ENCODE peak calls at places on chromosomes 12 and 14, in four cellular contexts. Z is GM12891, X is HepG2, L is H1. T is an unnamed sample.

GRCh38 chr12:120826335-120826734 is 77.8 kb downstream of the SPPL3 start:
- DNase-seq in X (no peak), L (no peak), Z (no peak), T (no peak)

GRCh38 chr12:113805201-113805600 is 160.9 kb downstream of the RBM19 start:
- DNase-seq in X (no peak), Z (no peak), L (no peak), T (no peak)

GRCh38 chr14:104665663-104666522 is 23.5 kb upstream of the INF2 start:
- DNase-seq in Z (no peak), X (peak; percentile 96), L (no peak), T (no peak)

GRCh38 chr12:122856999-122857671 is 21.9 kb downstream of the HIP1R start:
- DNase-seq in X (peak; percentile 59), L (no peak), Z (no peak), T (no peak)

GRCh38 chr14:68243441-68244010 is 423.9 kb downstream of the RAD51B start:
- DNase-seq in X (no peak), L (no peak), Z (no peak), T (no peak)

GRCh38 chr12:46942579-46942978 is 116.8 kb upstream of the SLC38A4 start:
- DNase-seq in Z (no peak), L (no peak), X (no peak), T (no peak)

GRCh38 chr12:100767371-100767770 is 27.2 kb upstream of the ANO4 start:
- DNase-seq in Z (no peak), L (no peak), X (no peak), T (no peak)

GRCh38 chr12:121787063-121787774 is 6.3 kb downstream of the RHOF start:
- DNase-seq in Z (no peak), L (no peak), X (no peak), T (no peak)

GRCh38 chr12:2535583-2536187 is 259.1 kb upstream of the FKBP4 start:
- DNase-seq in Z (no peak), L (no peak), X (no peak), T (no peak)

GRCh38 chr12:111775205-111776193 is 8.8 kb downstream of the ALDH2 start:
- DNase-seq in X (peak; percentile 80), L (no peak), Z (peak; percentile 69), T (no peak)

GRCh38 chr14:25371053-25371452 is 321.1 kb upstream of the STXBP6 start:
- DNase-seq in X (no peak), Z (no peak), L (no peak), T (no peak)

GRCh38 chr14:104268295-104268694 is 129.9 kb downstream of the KIF26A start:
- DNase-seq in X (no peak), L (no peak), Z (no peak), T (no peak)

GRCh38 chr14:101284711-101285110 is 276.6 kb upstream of the DIO3 start:
- DNase-seq in X (no peak), L (no peak), Z (no peak), T (no peak)

GRCh38 chr12:89160716-89161123 is 191.6 kb downstream of the DUSP6 start:
- DNase-seq in L (no peak), Z (no peak), X (no peak), T (no peak)

GRCh38 chr12:53868516-53868986 is 70.1 kb upstream of the HOXC13 start:
- DNase-seq in X (no peak), Z (no peak), L (no peak), T (no peak)

GRCh38 chr12:212383-212798 is 1.6 kb downstream of the SLC6A12 start:
- DNase-seq in X (no peak), Z (no peak), L (no peak), T (no peak)

GRCh38 chr12:68491204-68491960 is 119.3 kb upstream of the RAP1B start:
- DNase-seq in L (no peak), X (no peak), Z (no peak), T (no peak)

GRCh38 chr12:65648461-65648860 is 175.8 kb upstream of the HMGA2 start:
- DNase-seq in X (no peak), Z (no peak), L (no peak), T (no peak)

GRCh38 chr12:72296389-72296788 is 24.2 kb downstream of the TRHDE start:
- DNase-seq in X (no peak), Z (no peak), L (no peak), T (no peak)

GRCh38 chr14:103008768-103009342 is 48.5 kb downstream of the CDC42BPB start:
- DNase-seq in L (no peak), X (no peak), Z (no peak), T (no peak)

GRCh38 chr14:34398024-34398423 is 64.0 kb downstream of the SPTSSA start:
- DNase-seq in X (no peak), Z (no peak), L (no peak), T (no peak)

DNA sequence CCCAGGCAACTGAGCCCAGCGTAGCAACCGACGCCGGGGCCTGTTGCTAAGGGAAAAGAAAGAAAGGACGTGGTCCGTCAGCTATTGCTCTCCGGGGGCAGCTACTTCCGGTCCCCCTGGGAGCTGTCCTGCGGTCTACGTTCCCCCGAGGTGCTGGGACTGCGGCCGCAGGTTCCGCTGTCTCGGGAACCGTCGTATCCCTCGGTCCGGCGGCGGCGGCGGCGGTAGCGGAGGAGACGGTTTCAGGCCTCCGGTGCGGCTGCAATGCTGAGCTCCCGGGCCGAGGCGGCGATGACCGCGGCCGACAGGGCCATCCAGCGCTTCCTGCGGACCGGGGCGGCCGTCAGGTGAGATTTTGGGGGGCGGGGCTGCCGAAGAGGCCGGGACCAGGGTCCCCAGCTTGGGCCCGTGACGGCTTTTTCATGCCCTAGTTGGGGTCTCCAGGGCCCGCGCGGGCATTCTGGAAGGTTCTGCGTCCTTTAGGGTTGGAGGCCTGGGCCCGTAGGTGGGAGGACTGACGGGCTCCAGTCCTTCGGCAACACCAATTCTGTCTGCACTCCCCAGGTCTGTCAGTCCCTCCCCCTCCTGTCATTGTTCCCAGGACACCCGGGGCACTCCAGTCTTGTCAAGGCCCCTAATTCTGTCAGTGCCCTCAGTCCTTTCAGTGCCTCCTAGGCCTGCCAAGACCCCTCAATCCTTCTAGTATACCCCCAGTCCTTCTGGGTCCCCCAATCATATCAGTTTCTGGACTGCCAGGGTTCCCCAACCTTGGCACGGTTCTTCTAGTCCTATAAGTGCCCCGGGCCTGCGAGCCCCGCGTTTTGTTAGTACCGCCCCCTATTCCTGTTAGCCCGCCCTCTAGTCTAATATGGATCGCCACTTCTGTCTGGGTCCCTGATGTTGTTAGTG is at the start of gene USP30:
- DNase-seq in L (peak; percentile 91), X (peak; percentile 65), Z (peak; percentile 81), T (peak; percentile 84)
- TF ChIP-seq POLR2A in L (no peak), X (no peak), Z (no peak), T (peak; percentile 36)

GRCh38 chr12:90575995-90576394 is 379.0 kb downstream of the CCER1 start:
- DNase-seq in X (no peak), Z (no peak), L (no peak), T (no peak)
- TF ChIP-seq TAF1 in X (no peak), Z (no peak), L (no peak), T (no peak)

GRCh38 chr12:55745361-55746146 is 2.6 kb downstream of the GDF11 start:
- DNase-seq in L (peak; percentile 77), Z (no peak), X (peak; percentile 36), T (no peak)

GRCh38 chr12:55743967-55744931 is 1.3 kb downstream of the GDF11 start:
- DNase-seq in Z (no peak), X (no peak), L (peak; percentile 58), T (no peak)

GRCh38 chr12:55741978-55742377 is 944 bp upstream of the GDF11 start:
- DNase-seq in Z (no peak), X (no peak), L (no peak), T (no peak)

GRCh38 chr12:55742719-55743130 is at the start of gene GDF11:
- DNase-seq in Z (no peak), L (peak; percentile 82), X (peak; percentile 39), T (peak; percentile 55)

DNA sequence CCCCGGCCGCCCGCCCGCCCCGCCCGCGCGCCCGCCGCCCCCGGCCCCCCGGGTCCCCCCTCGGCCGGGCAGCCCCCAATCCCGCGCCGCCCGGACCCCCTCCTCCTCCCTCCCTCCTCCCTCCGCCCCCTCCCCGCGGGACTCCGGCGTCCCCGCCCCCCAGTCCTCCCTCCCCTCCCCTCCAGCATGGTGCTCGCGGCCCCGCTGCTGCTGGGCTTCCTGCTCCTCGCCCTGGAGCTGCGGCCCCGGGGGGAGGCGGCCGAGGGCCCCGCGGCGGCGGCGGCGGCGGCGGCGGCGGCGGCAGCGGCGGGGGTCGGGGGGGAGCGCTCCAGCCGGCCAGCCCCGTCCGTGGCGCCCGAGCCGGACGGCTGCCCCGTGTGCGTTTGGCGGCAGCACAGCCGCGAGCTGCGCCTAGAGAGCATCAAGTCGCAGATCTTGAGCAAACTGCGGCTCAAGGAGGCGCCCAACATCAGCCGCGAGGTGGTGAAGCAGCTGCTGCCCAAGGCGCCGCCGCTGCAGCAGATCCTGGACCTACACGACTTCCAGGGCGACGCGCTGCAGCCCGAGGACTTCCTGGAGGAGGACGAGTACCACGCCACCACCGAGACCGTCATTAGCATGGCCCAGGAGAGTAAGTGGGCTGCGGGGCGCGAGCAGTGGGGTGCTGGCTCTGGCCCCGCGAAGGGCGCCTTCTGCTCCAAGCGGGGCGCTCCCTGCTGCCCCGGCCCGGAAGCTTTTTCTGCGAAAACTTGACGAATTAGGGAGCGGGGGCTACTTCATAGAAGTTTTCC is 404 bp downstream of the GDF11 start:
- DNase-seq in Z (peak; percentile 74), L (peak; percentile 64), X (no peak), T (peak; percentile 65)
- TF ChIP-seq POLR2A in Z (no peak), L (no peak), X (no peak), T (no peak)

GRCh38 chr12:91401190-91401589 is 218.6 kb upstream of the DCN start:
- DNase-seq in X (no peak), Z (no peak), L (no peak), T (no peak)

GRCh38 chr12:91404362-91404899 is 221.8 kb upstream of the DCN start:
- DNase-seq in L (no peak), Z (no peak), X (no peak), T (no peak)

DNA sequence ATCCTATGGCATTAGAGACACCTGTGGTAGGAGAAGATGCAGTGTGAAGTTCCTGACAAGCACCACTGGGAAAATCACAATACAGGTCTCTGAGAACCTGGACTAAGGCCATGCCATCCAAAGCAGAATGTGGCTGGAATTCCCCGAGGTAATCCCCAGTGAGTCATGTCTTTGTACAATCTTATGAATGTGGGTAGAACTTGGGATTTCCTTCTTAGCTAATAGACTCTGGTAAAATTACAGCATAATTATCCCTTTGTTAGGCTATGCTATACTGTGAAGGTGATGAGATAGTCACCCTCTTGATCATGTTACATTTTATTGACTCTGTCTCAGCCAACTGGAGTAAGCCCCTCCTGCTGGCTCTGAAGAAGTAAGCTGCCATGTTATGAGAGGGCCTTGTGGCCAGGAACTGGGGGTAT is 224.3 kb upstream of the DCN start:
- DNase-seq in Z (no peak), X (no peak), L (no peak), T (no peak)
- TF ChIP-seq TAF1 in Z (no peak), X (no peak), L (no peak), T (no peak)

DNA sequence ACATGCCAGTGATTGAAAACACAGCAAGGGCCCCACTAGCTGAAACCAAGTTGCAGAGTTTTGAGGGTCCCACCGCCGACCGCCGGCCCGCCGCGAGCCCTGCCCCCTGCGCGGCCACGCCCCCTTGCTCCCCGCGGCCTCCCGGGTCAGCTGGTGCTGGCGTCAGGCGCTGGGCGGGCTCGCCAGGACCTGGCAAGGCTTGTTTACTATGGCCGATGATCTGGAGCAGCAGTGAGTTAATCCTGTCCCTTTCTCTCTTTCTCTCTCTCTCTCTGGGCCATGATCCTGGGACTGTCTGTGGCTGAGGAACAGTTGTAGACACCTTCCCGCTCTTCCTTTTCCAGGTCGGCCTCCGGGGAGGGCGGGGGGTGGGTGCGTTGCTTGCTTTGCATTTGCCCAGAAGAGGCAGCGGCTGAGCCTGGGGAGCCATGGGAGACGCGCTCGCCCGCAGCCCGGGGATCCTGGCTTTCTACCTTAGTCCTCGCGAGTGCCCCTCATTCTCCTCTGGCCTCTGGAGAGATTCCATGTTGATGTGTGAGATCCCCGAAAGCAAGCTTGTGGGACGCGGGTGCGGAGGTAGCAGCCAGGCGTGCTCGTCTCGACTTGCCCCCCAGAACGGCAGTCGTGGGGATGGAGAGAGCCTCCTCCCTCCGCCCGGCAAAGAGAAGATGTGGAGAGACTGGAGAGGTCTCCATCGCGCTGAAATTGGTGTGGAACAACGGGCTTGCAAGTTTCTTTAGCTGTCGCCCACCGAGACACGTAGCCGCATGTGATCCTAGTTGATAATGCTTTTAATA is at the start of gene ABHD4:
- DNase-seq in X (peak; percentile 79), Z (peak; percentile 76), L (peak; percentile 92), T (peak; percentile 78)
- TF ChIP-seq POLR2A in X (peak; percentile 85), Z (no peak), L (peak; percentile 78), T (peak; percentile 46)